ENCODE peak calls at places on chromosome 2, in five cellular contexts. D is nucleus accumbens; X is activated CD8-positive, alpha-beta memory T cell treated with anti-CD3 and anti-CD28 coated beads for 1 hour; F is D341Med; Q is mesothelial cell of epicardium. I is an unnamed sample.

GRCh38 chr2:212528106-212528856 is 10.3 kb downstream of the ERBB4 start:
- DNase-seq in D (no peak), X (no peak), F (no peak), Q (no peak), I (no peak)

GRCh38 chr2:239116456-239117246 is 268.8 kb downstream of the TWIST2 start:
- DNase-seq in D (no peak), X (no peak), F (no peak), Q (no peak), I (no peak)

GRCh38 chr2:156695020-156695419 is 258.8 kb downstream of the GPD2 start:
- DNase-seq in D (no peak), X (no peak), F (peak), Q (no peak), I (no peak)

GRCh38 chr2:183232161-183232865 is 108.1 kb downstream of the NUP35 start:
- DNase-seq in D (no peak), X (no peak), F (no peak), Q (no peak), I (no peak)

GRCh38 chr2:40165503-40165867 is 286.4 kb downstream of the SLC8A1 start:
- DNase-seq in D (no peak), X (no peak), F (no peak), Q (no peak), I (no peak)

GRCh38 chr2:214830794-214831346 is 21.4 kb upstream of the BARD1 start:
- DNase-seq in D (no peak), X (no peak), F (no peak), Q (no peak), I (no peak)

GRCh38 chr2:223692227-223692947 is 90.2 kb upstream of the SCG2 start:
- DNase-seq in D (no peak), X (no peak), F (peak), Q (no peak), I (no peak)

GRCh38 chr2:178072383-178073301 is at the start of gene PDE11A:
- DNase-seq in D (no peak), X (no peak), F (peak), Q (peak), I (no peak)

GRCh38 chr2:12318427-12319057 is 398.2 kb upstream of the TRIB2 start:
- DNase-seq in D (no peak), X (no peak), F (no peak), Q (no peak), I (no peak)

GRCh38 chr2:178553047-178553446 is 72.8 kb downstream of the PLEKHA3 start:
- DNase-seq in D (no peak), X (no peak), F (no peak), Q (no peak), I (no peak)

GRCh38 chr2:27095427-27095744 is 8.8 kb downstream of the KHK start:
- DNase-seq in D (no peak), X (no peak), F (no peak), Q (no peak), I (no peak)

GRCh38 chr2:132608222-132608795 is 61.7 kb downstream of the LYPD1 start:
- DNase-seq in D (no peak), X (no peak), F (no peak), Q (no peak), I (no peak)

GRCh38 chr2:232588680-232589585 is 38.4 kb downstream of the EIF4E2 start:
- DNase-seq in D (no peak), X (no peak), F (no peak), Q (no peak), I (peak)

GRCh38 chr2:105373344-105373781 is 25.5 kb downstream of the FHL2 start:
- DNase-seq in D (no peak), X (no peak), F (no peak), Q (no peak), I (no peak)

GRCh38 chr2:112084689-112085381 is 29.8 kb downstream of the TMEM87B start:
- DNase-seq in D (no peak), X (no peak), F (no peak), Q (no peak), I (no peak)

GRCh38 chr2:238521870-238522269 is 95.1 kb downstream of the ASB1 start:
- DNase-seq in D (no peak), X (no peak), F (no peak), Q (no peak), I (no peak)

GRCh38 chr2:239727776-239728600 is 297.2 kb downstream of the NDUFA10 start:
- DNase-seq in D (no peak), X (no peak), F (no peak), Q (no peak), I (peak)

GRCh38 chr2:5287558-5288334 is 404.4 kb upstream of the SOX11 start:
- DNase-seq in D (no peak), X (no peak), F (no peak), Q (no peak), I (no peak)

GRCh38 chr2:73842739-73843019 is 13.9 kb downstream of the STAMBP start:
- DNase-seq in D (no peak), X (no peak), F (no peak), Q (no peak), I (no peak)

GRCh38 chr2:170013802-170014551 is 164.0 kb upstream of the MYO3B start:
- DNase-seq in D (no peak), X (no peak), F (peak), Q (no peak), I (no peak)

GRCh38 chr2:115303-115702 is 69.0 kb upstream of the FAM110C start:
- DNase-seq in D (no peak), X (no peak), F (no peak), Q (no peak), I (no peak)

GRCh38 chr2:105888625-105889024 is 143.9 kb downstream of the NCK2 start:
- DNase-seq in D (no peak), X (no peak), F (no peak), Q (no peak), I (no peak)

GRCh38 chr2:144083211-144083610 is 436.7 kb downstream of the ZEB2 start:
- DNase-seq in D (no peak), X (no peak), F (no peak), Q (no peak), I (no peak)

GRCh38 chr2:105149272-105149671 is 92.3 kb upstream of the GPR45 start:
- DNase-seq in D (no peak), X (no peak), F (no peak), Q (no peak), I (no peak)

GRCh38 chr2:70133127-70133452 is 45.8 kb downstream of the PCBP1 start:
- DNase-seq in D (no peak), X (no peak), F (no peak), Q (no peak), I (no peak)

GRCh38 chr2:37775908-37776250 is 104.4 kb upstream of the CDC42EP3 start:
- DNase-seq in D (no peak), X (no peak), F (no peak), Q (no peak), I (no peak)